ENCODE peak calls at places on chromosome 22, in six cellular contexts. Z is substantia nigra, N is AG08395, J is cardiac septum, I is smooth muscle cell of the brain vasculature, P is Right ventricle myocardium superior. X is an unnamed sample.

GRCh38 chr22:35777335-35777975 is 59.8 kb downstream of the APOL5 start:
- DNase-seq in P (no peak), N (peak), Z (no peak), J (no peak), I (no peak), X (no peak)

GRCh38 chr22:30919973-30920372 is 48.6 kb downstream of the MORC2 start:
- DNase-seq in I (no peak), P (no peak), J (peak), Z (no peak), N (no peak), X (no peak)

GRCh38 chr22:19052941-19053551 is 69.2 kb downstream of the DGCR2 start:
- DNase-seq in I (no peak), Z (no peak), J (peak), N (no peak), P (no peak), X (no peak)

GRCh38 chr22:26689553-26690301 is 32.3 kb downstream of the MIAT start:
- DNase-seq in N (no peak), P (no peak), Z (no peak), I (no peak), J (no peak), X (peak)

GRCh38 chr22:33240901-33241300 is 182.7 kb upstream of the SYN3 start:
- DNase-seq in J (no peak), Z (no peak), N (peak), P (no peak), I (no peak), X (no peak)

GRCh38 chr22:38872831-38873248 is 824 bp upstream of the CBX6 start:
- DNase-seq in I (no peak), P (peak), Z (peak), N (peak), J (peak), X (peak)

GRCh38 chr22:27913162-27913741 is 5.8 kb downstream of the PITPNB start:
- DNase-seq in Z (no peak), P (no peak), N (no peak), J (no peak), I (no peak), X (no peak)

GRCh38 chr22:28132466-28132865 is 213.4 kb upstream of the PITPNB start:
- DNase-seq in P (no peak), N (no peak), J (no peak), Z (no peak), I (no peak), X (no peak)

GRCh38 chr22:23496445-23496833 is 83.7 kb downstream of the IGLL1 start:
- DNase-seq in Z (no peak), P (no peak), J (peak), N (no peak), I (no peak), X (no peak)

GRCh38 chr22:35541254-35541748 is 670 bp downstream of the RASD2 start:
- DNase-seq in P (no peak), J (no peak), Z (no peak), I (no peak), N (no peak), X (no peak)

GRCh38 chr22:28244760-28245159 is 325.7 kb upstream of the PITPNB start:
- DNase-seq in I (no peak), P (no peak), Z (no peak), J (no peak), N (no peak), X (no peak)

GRCh38 chr22:24564376-24565058 is 8.7 kb downstream of the SNRPD3 start:
- DNase-seq in Z (no peak), P (no peak), I (no peak), N (no peak), J (peak), X (no peak)

GRCh38 chr22:34225278-34225677 is 305.0 kb upstream of the LARGE1 start:
- DNase-seq in I (no peak), Z (no peak), N (no peak), J (no peak), P (no peak), X (no peak)

GRCh38 chr22:28906312-28906711 is 22.9 kb downstream of the ZNRF3 start:
- DNase-seq in J (no peak), Z (no peak), P (no peak), I (no peak), N (no peak), X (no peak)

GRCh38 chr22:31084811-31085492 is 3.8 kb downstream of the SMTN start:
- DNase-seq in I (no peak), N (peak), J (peak), Z (peak), P (peak), X (peak)

GRCh38 chr22:34841321-34841901 is 224.5 kb upstream of the ISX start:
- DNase-seq in Z (no peak), P (no peak), I (no peak), N (no peak), J (no peak), X (no peak)

GRCh38 chr22:45626198-45626651 is 45.4 kb upstream of the ATXN10 start:
- DNase-seq in Z (no peak), I (no peak), J (no peak), N (no peak), P (no peak), X (no peak)

GRCh38 chr22:46841528-46841927 is 79.1 kb downstream of the TBC1D22A start:
- DNase-seq in Z (no peak), I (no peak), N (no peak), P (no peak), J (no peak), X (no peak)

GRCh38 chr22:31089101-31090100 is 8.3 kb downstream of the SMTN start:
- DNase-seq in Z (peak), N (peak), J (no peak), I (no peak), P (peak), X (peak)

GRCh38 chr22:39238124-39238466 is 6.7 kb downstream of the PDGFB start:
- DNase-seq in J (no peak), Z (no peak), I (no peak), P (no peak), N (no peak), X (no peak)

GRCh38 chr22:47781024-47781423 is 1018.6 kb downstream of the TBC1D22A start:
- DNase-seq in P (no peak), J (peak), Z (no peak), N (no peak), I (no peak), X (peak)